ENCODE peak calls at places on chromosomes 5 and 9, in nine cellular contexts. N is heart left ventricle, B is H1, H is A549, T is erythroblast, R is sigmoid colon, U is lower leg skin, X is adrenal gland, Y is thyroid gland. S is an unnamed sample.

GRCh38 chr5:139181835-139182452 is 16.2 kb downstream of the SIL1 start:
- DNase-seq in N (no peak), B (no peak), H (no peak), T (no peak), R (peak), U (no peak), X (no peak), Y (no peak), S (no peak)

GRCh38 chr5:176609724-176610429 is at the start of gene GPRIN1:
- DNase-seq in N (peak), B (peak), H (peak), T (peak), R (no peak), U (no peak), X (no peak), Y (no peak), S (peak)

GRCh38 chr5:54362992-54363630 is 52.7 kb upstream of the ARL15 start:
- DNase-seq in N (no peak), B (no peak), H (no peak), T (no peak), R (no peak), U (no peak), X (no peak), Y (no peak), S (no peak)

GRCh38 chr9:99262949-99263418 is 40.9 kb downstream of the SEC61B start:
- DNase-seq in N (no peak), B (no peak), H (no peak), T (no peak), R (no peak), U (no peak), X (no peak), Y (no peak), S (no peak)

GRCh38 chr5:56640763-56641406 is 174.5 kb upstream of the MAP3K1 start:
- DNase-seq in N (peak), B (no peak), H (no peak), T (no peak), R (peak), U (peak), X (peak), Y (peak), S (peak)

GRCh38 chr5:6644841-6645240 is 11.6 kb downstream of the SRD5A1 start:
- DNase-seq in N (no peak), B (no peak), H (no peak), T (no peak), R (no peak), U (no peak), X (no peak), Y (no peak), S (no peak)

GRCh38 chr5:153779852-153780251 is 258.9 kb downstream of the FAM114A2 start:
- DNase-seq in N (no peak), B (no peak), H (no peak), T (no peak), R (no peak), U (no peak), X (no peak), Y (no peak), S (no peak)

GRCh38 chr9:93978498-93978897 is 23.3 kb upstream of the BARX1 start:
- DNase-seq in N (no peak), B (no peak), H (no peak), T (peak), R (no peak), U (no peak), X (no peak), Y (no peak), S (no peak)

GRCh38 chr5:100430268-100430900 is 104.8 kb upstream of the FAM174A start:
- DNase-seq in N (peak), B (peak), H (peak), T (peak), R (peak), U (peak), X (peak), Y (peak), S (peak)

GRCh38 chr9:121888438-121888775 is 204.7 kb downstream of the TTLL11 start:
- DNase-seq in N (no peak), B (no peak), H (peak), T (no peak), R (no peak), U (no peak), X (peak), Y (no peak), S (no peak)

GRCh38 chr9:70678153-70678552 is 263.7 kb upstream of the KLF9 start:
- DNase-seq in N (no peak), B (no peak), H (no peak), T (no peak), R (no peak), U (no peak), X (peak), Y (no peak), S (no peak)

GRCh38 chr9:121498487-121499176 is 1.0 kb downstream of the GGTA1 start:
- DNase-seq in N (peak), B (peak), H (peak), T (no peak), R (no peak), U (peak), X (peak), Y (peak), S (peak)

GRCh38 chr9:28158451-28158850 is 585.2 kb upstream of the C9orf72 start:
- DNase-seq in N (no peak), B (no peak), H (no peak), T (no peak), R (no peak), U (no peak), X (no peak), Y (no peak), S (no peak)

GRCh38 chr5:10427201-10427600 is 14.5 kb upstream of the ROPN1L start:
- DNase-seq in N (no peak), B (no peak), H (no peak), T (no peak), R (no peak), U (no peak), X (no peak), Y (no peak), S (no peak)

GRCh38 chr9:73371801-73372200 is 220.1 kb downstream of the ANXA1 start:
- DNase-seq in N (no peak), B (no peak), H (no peak), T (no peak), R (no peak), U (no peak), X (no peak), Y (no peak), S (no peak)

GRCh38 chr5:175709276-175709781 is 51.5 kb downstream of the HRH2 start:
- DNase-seq in N (no peak), B (no peak), H (no peak), T (no peak), R (peak), U (no peak), X (no peak), Y (no peak), S (peak)

GRCh38 chr9:71814805-71815204 is 46.5 kb upstream of the CEMIP2 start:
- DNase-seq in N (no peak), B (no peak), H (no peak), T (no peak), R (no peak), U (no peak), X (no peak), Y (no peak), S (no peak)

GRCh38 chr9:94611638-94612068 is 18.0 kb upstream of the FBP2 start:
- DNase-seq in N (no peak), B (no peak), H (no peak), T (no peak), R (no peak), U (no peak), X (no peak), Y (no peak), S (no peak)

GRCh38 chr5:155008669-155009068 is 4.9 kb upstream of the KIF4B start:
- DNase-seq in N (no peak), B (no peak), H (no peak), T (no peak), R (no peak), U (no peak), X (peak), Y (no peak), S (no peak)

GRCh38 chr5:100424787-100425186 is 110.4 kb upstream of the FAM174A start:
- DNase-seq in N (no peak), B (no peak), H (no peak), T (no peak), R (no peak), U (no peak), X (no peak), Y (no peak), S (no peak)

GRCh38 chr9:92042260-92042659 is 73.0 kb downstream of the SPTLC1 start:
- DNase-seq in N (no peak), B (no peak), H (no peak), T (no peak), R (no peak), U (no peak), X (no peak), Y (no peak), S (no peak)

GRCh38 chr9:32589083-32589713 is 16.2 kb upstream of the NDUFB6 start:
- DNase-seq in N (no peak), B (no peak), H (peak), T (peak), R (no peak), U (no peak), X (no peak), Y (no peak), S (no peak)

DNA sequence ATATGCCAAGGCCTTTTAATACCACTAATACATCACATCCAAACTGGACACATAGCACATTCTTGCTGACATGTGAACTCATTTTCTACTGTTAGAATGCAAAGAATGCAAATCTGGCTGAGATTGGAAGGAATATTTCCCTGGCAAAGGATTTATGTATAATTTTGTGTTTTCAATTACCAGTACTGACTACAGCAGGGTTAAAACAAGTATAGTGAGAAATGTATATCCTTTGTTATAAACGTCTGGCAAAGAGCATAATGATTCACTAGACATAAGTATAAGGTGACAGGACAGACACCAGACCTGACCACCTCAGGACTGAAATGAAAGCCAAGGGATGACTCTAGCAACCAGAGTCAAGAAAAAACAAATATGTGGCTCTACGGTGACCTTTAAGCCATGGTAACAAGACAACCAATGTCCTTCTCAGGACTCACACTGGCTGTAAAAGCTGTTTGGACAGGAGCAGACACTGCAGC is 95.1 kb downstream of the MRPS27 start:
- DNase-seq in N (no peak), B (no peak), H (no peak), T (no peak), R (no peak), U (no peak), X (no peak), Y (no peak), S (no peak)
- TF ChIP-seq POLR2A in N (no peak), B (no peak), H (no peak), T (no peak), R (no peak), U (no peak), X (no peak), Y (no peak), S (no peak)

GRCh38 chr5:110738812-110739651 is at the start of gene SLC25A46:
- DNase-seq in N (peak), B (peak), H (peak), T (peak), R (peak), U (peak), X (peak), Y (peak), S (peak)
- TF ChIP-seq POLR2A in N (peak), B (no peak), H (peak), T (peak), R (no peak), U (no peak), X (peak), Y (no peak), S (no peak)

GRCh38 chr5:144102979-144103378 is 67.5 kb downstream of the YIPF5 start:
- DNase-seq in N (no peak), B (no peak), H (no peak), T (no peak), R (no peak), U (no peak), X (no peak), Y (no peak), S (no peak)
- TF ChIP-seq POLR2A in N (no peak), B (no peak), H (no peak), T (no peak), R (no peak), U (no peak), X (no peak), Y (no peak), S (no peak)

GRCh38 chr9:133173056-133173455 is 9.3 kb upstream of the GBGT1 start:
- DNase-seq in N (no peak), B (no peak), H (no peak), T (no peak), R (peak), U (no peak), X (no peak), Y (no peak), S (no peak)
- TF ChIP-seq POLR2A in N (no peak), B (no peak), H (no peak), T (no peak), R (no peak), U (no peak), X (no peak), Y (no peak), S (no peak)